ENCODE peak calls at places on chromosomes 16 and 17, in eight cellular contexts. J, T, Y, N, O, U, P and A are unnamed samples.

GRCh38 chr16:56520251-56520577 is 390 bp upstream of the BBS2 start:
- DNase-seq in P (no peak), N (no peak), Y (no peak), T (no peak), U (no peak), J (no peak), O (no peak), A (no peak)

GRCh38 chr17:41058741-41059140 is 1.2 kb downstream of the KRTAP2-3 start:
- DNase-seq in U (no peak), N (no peak), T (no peak), P (no peak), J (no peak), O (no peak), Y (no peak), A (no peak)

GRCh38 chr17:75476274-75476673 is 19.8 kb downstream of the TMEM94 start:
- DNase-seq in P (no peak), O (no peak), N (peak), T (no peak), Y (no peak), J (no peak), U (no peak), A (no peak)

GRCh38 chr17:15892679-15893332 is 52.1 kb upstream of the ADORA2B start:
- DNase-seq in Y (no peak), T (no peak), N (no peak), O (peak), P (no peak), J (no peak), U (no peak), A (no peak)

GRCh38 chr16:6204941-6205340 is 1107.3 kb upstream of the EEF2KMT start:
- DNase-seq in U (no peak), N (no peak), T (no peak), Y (no peak), O (no peak), J (no peak), P (no peak), A (no peak)

GRCh38 chr17:41060052-41060604 is at the start of gene KRTAP2-3:
- DNase-seq in Y (no peak), U (no peak), N (no peak), O (no peak), J (no peak), T (no peak), P (no peak), A (no peak)

GRCh38 chr16:66925322-66925840 is at the start of gene RRAD:
- DNase-seq in U (peak), O (no peak), Y (peak), P (peak), T (no peak), J (peak), N (peak), A (no peak)

GRCh38 chr16:65774350-65774749 is 592.1 kb upstream of the CDH5 start:
- DNase-seq in O (no peak), J (no peak), P (no peak), T (no peak), U (no peak), Y (no peak), N (no peak), A (no peak)

GRCh38 chr17:7720125-7720524 is 2.6 kb downstream of the DNAH2 start:
- DNase-seq in U (no peak), P (no peak), T (no peak), O (peak), Y (no peak), J (peak), N (no peak), A (no peak)

GRCh38 chr16:85531516-85531915 is 81.6 kb upstream of the GSE1 start:
- DNase-seq in O (no peak), T (no peak), P (no peak), J (no peak), N (no peak), Y (no peak), U (no peak), A (no peak)

GRCh38 chr17:79714746-79715145 is 16.0 kb upstream of the ENPP7 start:
- DNase-seq in T (no peak), P (no peak), N (no peak), U (no peak), J (no peak), Y (no peak), O (no peak), A (no peak)

GRCh38 chr16:4358831-4359561 is 7.9 kb upstream of the PAM16 start:
- DNase-seq in N (peak), U (peak), O (peak), Y (peak), J (peak), T (peak), P (peak), A (peak)

GRCh38 chr16:8736123-8736680 is 61.2 kb downstream of the TMEM186 start:
- DNase-seq in O (peak), P (no peak), U (no peak), Y (no peak), T (no peak), N (no peak), J (no peak), A (no peak)

GRCh38 chr17:31094600-31095238 is at the start of gene NF1:
- DNase-seq in N (peak), J (peak), U (peak), O (peak), P (peak), T (peak), Y (peak), A (peak)
- H3K27ac ChIP-seq in N (peak), J (peak), U (peak), O (peak), P (peak), T (peak), Y (peak), A (peak)

GRCh38 chr17:353838-354234 is 1.2 kb upstream of the RPH3AL start:
- DNase-seq in T (no peak), J (no peak), O (no peak), U (no peak), Y (no peak), P (no peak), N (no peak), A (no peak)

GRCh38 chr17:351875-352420 is 659 bp downstream of the RPH3AL start:
- DNase-seq in J (no peak), N (no peak), P (no peak), U (no peak), Y (no peak), T (no peak), O (no peak), A (no peak)

GRCh38 chr17:352421-353212 is at the start of gene RPH3AL:
- DNase-seq in T (peak), J (peak), N (no peak), O (peak), Y (peak), P (no peak), U (peak), A (no peak)

GRCh38 chr17:354651-355556 is 2.3 kb upstream of the RPH3AL start:
- DNase-seq in P (no peak), T (no peak), O (no peak), J (no peak), U (peak), Y (no peak), N (no peak), A (no peak)

GRCh38 chr17:353213-353837 is 718 bp upstream of the RPH3AL start:
- DNase-seq in Y (no peak), P (no peak), O (no peak), U (no peak), J (no peak), T (no peak), N (no peak), A (no peak)
- H3K4me3 ChIP-seq in Y (no peak), P (no peak), O (no peak), U (no peak), J (no peak), T (no peak), N (no peak), A (no peak)

GRCh38 chr16:88816736-88817535 is 5.2 kb upstream of the APRT start:
- DNase-seq in J (no peak), T (no peak), U (no peak), N (no peak), P (no peak), O (no peak), Y (no peak), A (no peak)
- TF ChIP-seq CTCF in J (no peak), T (no peak), U (no peak), N (no peak), P (no peak), O (no peak), Y (no peak), A (no peak)

DNA sequence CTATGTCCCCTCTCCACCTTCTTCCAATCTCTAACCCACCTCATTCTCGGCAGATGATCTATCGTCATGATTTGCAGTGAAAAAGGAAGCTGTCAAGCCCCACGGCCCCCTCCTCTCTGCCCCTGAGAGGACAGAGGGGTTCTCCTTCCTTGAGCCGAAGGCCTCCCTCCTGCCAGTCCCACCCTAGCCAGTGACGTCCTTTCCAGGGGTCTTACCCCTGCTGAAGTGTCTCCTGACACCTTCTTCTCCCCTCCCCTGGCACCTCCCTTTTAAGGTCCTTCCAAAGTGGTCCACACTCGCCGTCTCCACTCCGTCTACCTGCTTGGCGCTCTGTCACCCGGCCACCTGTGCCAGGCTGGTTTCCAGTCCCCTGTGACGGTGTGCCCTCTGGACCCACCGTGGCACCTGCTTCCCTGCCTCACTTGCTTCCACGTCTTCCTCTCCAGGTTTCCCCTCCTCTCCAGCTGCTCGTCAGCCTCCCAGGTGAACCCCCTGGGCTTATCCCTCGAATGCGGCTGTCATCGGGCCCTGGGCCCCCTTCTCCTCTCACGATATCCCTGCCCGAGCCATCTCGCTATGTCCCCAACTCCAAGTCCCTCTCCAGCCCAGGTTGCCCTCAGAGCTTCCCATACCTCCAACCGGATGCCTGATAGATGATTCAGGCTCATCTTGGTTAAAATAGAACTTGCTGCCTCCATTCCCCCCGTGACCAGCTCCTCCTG is 5.7 kb downstream of the CCDC102A start:
- DNase-seq in Y (no peak), O (no peak), N (peak), U (no peak), J (no peak), T (no peak), P (no peak), A (no peak)
- H3K27ac ChIP-seq in Y (no peak), O (no peak), N (peak), U (no peak), J (no peak), T (peak), P (peak), A (peak)

DNA sequence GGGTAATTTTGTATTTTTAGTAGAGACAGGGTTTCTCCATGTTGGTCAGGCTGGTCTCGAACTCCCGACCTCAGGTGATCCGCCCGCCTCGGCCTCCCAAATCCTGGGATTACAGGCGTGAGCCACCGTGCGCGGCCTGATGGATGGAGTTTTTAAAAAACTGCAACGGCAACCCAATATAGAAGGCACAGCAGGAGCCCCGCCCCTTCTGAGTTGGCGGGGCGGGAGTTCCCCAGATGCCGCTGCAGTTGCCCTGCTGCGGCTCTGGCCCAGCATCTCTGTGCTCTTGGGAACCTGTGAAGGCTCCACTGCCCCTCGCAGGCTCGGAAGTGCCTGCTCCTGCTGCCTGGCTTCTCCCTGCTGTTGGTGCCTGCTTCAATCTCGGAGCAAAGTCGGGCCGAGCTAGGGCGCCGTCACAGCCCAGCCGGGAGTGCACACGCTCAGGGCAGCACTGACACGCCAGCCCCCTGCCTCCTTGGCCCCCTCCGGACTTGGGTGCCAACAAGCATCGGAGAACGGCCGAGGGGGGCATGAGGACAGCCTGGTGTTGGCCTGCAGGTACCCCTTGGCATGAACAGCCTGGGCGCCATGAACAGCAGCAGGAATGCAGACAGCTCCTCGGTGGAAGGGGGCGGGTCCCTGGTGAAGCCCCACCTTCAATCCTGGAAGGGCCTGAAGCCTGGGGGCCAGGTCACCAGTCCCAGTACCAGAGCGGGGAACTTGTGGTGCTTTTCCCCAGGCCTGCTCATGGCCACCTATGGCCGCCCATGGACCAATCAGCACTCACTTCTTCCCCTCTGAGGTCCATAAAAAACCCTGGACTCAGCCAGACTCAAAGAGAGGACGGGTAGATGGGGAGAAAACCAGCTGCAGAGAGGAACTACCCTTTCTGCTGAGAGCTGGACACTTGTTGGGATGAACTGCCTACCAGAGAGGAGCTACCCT is 2.3 kb upstream of the NT5M start:
- DNase-seq in U (no peak), T (peak), P (peak), O (peak), J (peak), Y (peak), N (peak), A (no peak)
- H3K4me3 ChIP-seq in U (no peak), T (peak), P (peak), O (no peak), J (peak), Y (peak), N (peak), A (peak)

GRCh38 chr16:49021136-49021535 is 260.5 kb downstream of the CBLN1 start:
- DNase-seq in T (no peak), N (no peak), P (no peak), U (no peak), O (no peak), Y (no peak), J (peak), A (no peak)

GRCh38 chr16:49020436-49020835 is 261.2 kb downstream of the CBLN1 start:
- DNase-seq in P (no peak), N (no peak), J (no peak), Y (no peak), T (no peak), O (no peak), U (no peak), A (no peak)

GRCh38 chr16:49018259-49018931 is 263.2 kb downstream of the CBLN1 start:
- DNase-seq in T (no peak), Y (no peak), N (no peak), U (no peak), J (no peak), O (no peak), P (no peak), A (no peak)

GRCh38 chr16:49019081-49019633 is 262.5 kb downstream of the CBLN1 start:
- DNase-seq in T (no peak), Y (no peak), P (no peak), U (no peak), J (peak), N (no peak), O (peak), A (no peak)

DNA sequence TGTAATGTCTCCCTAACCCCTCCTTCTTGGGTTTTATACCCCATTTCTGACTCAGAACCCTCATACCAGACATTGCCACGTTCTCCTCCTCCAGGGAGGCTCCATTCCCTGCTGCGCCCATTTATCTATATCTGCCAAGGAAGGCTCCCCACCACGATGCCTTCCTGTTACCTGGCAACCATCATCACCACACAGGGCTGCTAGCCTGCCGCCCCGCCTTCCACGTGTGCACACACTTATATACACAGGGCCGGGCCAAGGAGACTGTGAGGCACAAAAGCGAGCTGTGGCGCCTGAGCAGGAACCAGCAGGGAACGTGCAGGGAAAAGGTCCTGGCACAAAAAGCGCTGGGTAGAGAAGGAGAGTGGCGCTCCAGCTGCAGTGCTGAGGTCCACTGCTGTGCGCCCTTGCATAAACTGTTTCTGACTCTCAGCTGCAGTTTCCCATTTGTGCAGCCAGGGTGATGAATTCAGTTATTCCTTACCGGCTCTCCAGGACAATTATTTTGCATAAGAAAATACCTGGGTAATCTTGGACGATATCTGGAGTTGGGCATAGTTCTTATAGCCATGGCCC is 261.7 kb downstream of the CBLN1 start:
- DNase-seq in T (no peak), U (no peak), N (no peak), J (no peak), P (no peak), Y (no peak), O (peak), A (no peak)
- TF ChIP-seq CTCF in T (no peak), U (no peak), N (no peak), J (no peak), P (no peak), Y (no peak), O (no peak), A (no peak)